ENCODE peak calls at places on chromosomes 12 and 14, in four cellular contexts. One of them, this sample, is unnamed.

GRCh38 chr12:49793620-49794019 is 34.6 kb downstream of the NCKAP5L start:
- DNase-seq in hepatocyte: no peak
- DNase-seq in tibial artery: no peak
- DNase-seq in choroid plexus epithelial cell: no peak
- DNase-seq in this sample: no peak

GRCh38 chr14:104460920-104461651 is 118.5 kb upstream of the C14orf180 start:
- DNase-seq in choroid plexus epithelial cell: no peak
- DNase-seq in hepatocyte: peak
- DNase-seq in tibial artery: no peak
- DNase-seq in this sample: peak

GRCh38 chr12:131211279-131211938 is 257.7 kb downstream of the ADGRD1 start:
- DNase-seq in choroid plexus epithelial cell: no peak
- DNase-seq in tibial artery: no peak
- DNase-seq in hepatocyte: no peak
- DNase-seq in this sample: no peak

GRCh38 chr12:62371661-62372060 is 95.0 kb upstream of the MON2 start:
- DNase-seq in choroid plexus epithelial cell: no peak
- DNase-seq in tibial artery: no peak
- DNase-seq in hepatocyte: no peak
- DNase-seq in this sample: no peak

GRCh38 chr14:50846171-50846880 is 15.4 kb upstream of the NIN start:
- DNase-seq in choroid plexus epithelial cell: peak
- DNase-seq in tibial artery: no peak
- DNase-seq in hepatocyte: peak
- DNase-seq in this sample: no peak

GRCh38 chr12:106149096-106149784 is 10.5 kb upstream of the NUAK1 start:
- DNase-seq in hepatocyte: peak
- DNase-seq in tibial artery: no peak
- DNase-seq in choroid plexus epithelial cell: peak
- DNase-seq in this sample: no peak

GRCh38 chr14:79111963-79112362 is 941.8 kb downstream of the NRXN3 start:
- DNase-seq in choroid plexus epithelial cell: no peak
- DNase-seq in tibial artery: no peak
- DNase-seq in hepatocyte: no peak
- DNase-seq in this sample: no peak

GRCh38 chr14:94628578-94628977 is 16.4 kb downstream of the SERPINA3 start:
- DNase-seq in hepatocyte: no peak
- DNase-seq in tibial artery: peak
- DNase-seq in choroid plexus epithelial cell: no peak
- DNase-seq in this sample: no peak

GRCh38 chr12:121209629-121210572 is at the start of gene P2RX4:
- DNase-seq in tibial artery: peak
- DNase-seq in hepatocyte: peak
- DNase-seq in choroid plexus epithelial cell: peak
- DNase-seq in this sample: peak

GRCh38 chr14:67820428-67820881 is 876 bp downstream of the RAD51B start:
- DNase-seq in tibial artery: no peak
- DNase-seq in choroid plexus epithelial cell: peak
- DNase-seq in hepatocyte: peak
- DNase-seq in this sample: no peak

GRCh38 chr12:109950625-109951024 is 45.5 kb downstream of the GIT2 start:
- DNase-seq in hepatocyte: no peak
- DNase-seq in choroid plexus epithelial cell: no peak
- DNase-seq in tibial artery: no peak
- DNase-seq in this sample: no peak

DNA sequence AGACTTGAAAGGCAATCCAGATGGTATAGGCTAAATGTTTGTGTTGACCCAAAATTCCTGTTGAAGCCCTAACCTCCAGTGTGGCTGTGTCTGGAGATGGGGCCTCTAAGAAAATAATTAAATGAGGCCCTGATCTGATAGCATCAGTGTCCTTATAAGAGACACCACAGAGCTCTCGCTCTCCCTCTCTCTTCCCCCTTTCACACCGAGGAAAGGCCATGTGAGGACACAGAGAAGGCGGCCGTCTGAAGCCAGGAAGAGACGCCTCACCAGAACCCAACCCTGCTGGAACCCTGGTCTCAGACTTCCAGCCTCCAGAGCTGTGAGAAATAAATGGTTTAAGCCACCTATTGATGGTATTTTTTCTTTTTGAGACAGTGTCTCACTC is 87.5 kb downstream of the SCARB1 start:
- DNase-seq in tibial artery: no peak
- DNase-seq in hepatocyte: no peak
- DNase-seq in choroid plexus epithelial cell: peak
- DNase-seq in this sample: no peak
- H3K4me3 ChIP-seq in tibial artery: no peak
- H3K4me3 ChIP-seq in hepatocyte: no peak
- H3K4me3 ChIP-seq in choroid plexus epithelial cell: no peak
- H3K4me3 ChIP-seq in this sample: no peak

GRCh38 chr12:82625523-82625922 is 61.2 kb upstream of the TMTC2 start:
- DNase-seq in choroid plexus epithelial cell: no peak
- DNase-seq in hepatocyte: no peak
- DNase-seq in tibial artery: no peak
- DNase-seq in this sample: no peak

DNA sequence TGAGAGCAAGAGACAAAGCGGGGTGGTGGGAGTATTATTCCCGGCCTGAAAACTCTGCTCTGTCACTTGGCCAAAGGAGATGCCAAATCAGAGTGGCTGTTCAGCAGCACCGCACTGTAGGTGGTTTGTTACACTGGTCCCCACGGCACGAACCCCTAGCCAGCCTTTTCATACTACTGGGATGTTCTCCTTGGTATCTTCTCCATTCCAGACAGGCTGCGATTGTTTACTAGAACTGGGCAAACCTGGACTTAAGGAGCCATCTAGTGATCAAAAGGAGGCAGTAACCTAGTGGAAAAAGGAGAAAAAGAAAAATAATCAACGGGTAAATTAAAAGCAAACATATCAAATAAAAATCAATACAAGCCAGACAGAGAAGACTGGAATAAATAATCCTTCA is 58.9 kb upstream of the TMTC2 start:
- DNase-seq in choroid plexus epithelial cell: peak
- DNase-seq in tibial artery: no peak
- DNase-seq in hepatocyte: peak
- DNase-seq in this sample: no peak
- TF ChIP-seq CTCF in choroid plexus epithelial cell: peak
- TF ChIP-seq CTCF in tibial artery: no peak
- TF ChIP-seq CTCF in hepatocyte: peak
- TF ChIP-seq CTCF in this sample: no peak

GRCh38 chr12:24848941-24849477 is 99.9 kb downstream of the BCAT1 start:
- DNase-seq in hepatocyte: no peak
- DNase-seq in tibial artery: no peak
- DNase-seq in choroid plexus epithelial cell: no peak
- DNase-seq in this sample: no peak
- H3K4me3 ChIP-seq in hepatocyte: no peak
- H3K4me3 ChIP-seq in tibial artery: no peak
- H3K4me3 ChIP-seq in choroid plexus epithelial cell: no peak
- H3K4me3 ChIP-seq in this sample: no peak

GRCh38 chr14:34875031-34875922 is at the start of gene BAZ1A:
- DNase-seq in hepatocyte: peak
- DNase-seq in choroid plexus epithelial cell: peak
- DNase-seq in tibial artery: peak
- DNase-seq in this sample: peak
- TF ChIP-seq CTCF in hepatocyte: peak
- TF ChIP-seq CTCF in choroid plexus epithelial cell: no peak
- TF ChIP-seq CTCF in tibial artery: peak
- TF ChIP-seq CTCF in this sample: no peak

DNA sequence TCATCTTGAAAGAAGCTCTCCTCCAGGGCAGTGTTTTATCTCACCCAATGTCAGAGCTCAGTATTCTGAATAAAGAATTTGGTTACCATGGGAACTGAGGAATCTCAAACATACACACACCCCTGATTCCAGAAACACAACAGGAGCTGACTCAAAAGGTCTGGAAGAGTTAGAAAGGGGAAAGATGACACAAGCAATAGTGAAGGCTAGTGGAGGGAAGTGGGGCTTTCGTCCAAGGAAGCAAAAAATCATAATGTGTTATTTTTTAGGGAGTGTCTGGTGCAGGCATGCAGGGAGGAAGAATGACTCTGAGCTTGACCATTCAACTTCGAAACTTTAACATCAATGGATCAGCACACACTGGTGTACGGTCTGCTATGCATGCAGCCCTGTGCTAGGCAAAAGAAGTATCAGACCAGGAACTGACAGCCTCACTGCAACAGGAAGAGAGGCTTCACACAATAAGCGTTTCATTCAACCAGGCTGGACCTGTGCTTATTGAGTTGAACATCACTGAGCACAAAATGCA is 20.3 kb downstream of the HEBP1 start:
- DNase-seq in choroid plexus epithelial cell: peak
- DNase-seq in hepatocyte: peak
- DNase-seq in tibial artery: no peak
- DNase-seq in this sample: no peak
- H3K4me3 ChIP-seq in choroid plexus epithelial cell: no peak
- H3K4me3 ChIP-seq in hepatocyte: no peak
- H3K4me3 ChIP-seq in tibial artery: no peak
- H3K4me3 ChIP-seq in this sample: no peak

DNA sequence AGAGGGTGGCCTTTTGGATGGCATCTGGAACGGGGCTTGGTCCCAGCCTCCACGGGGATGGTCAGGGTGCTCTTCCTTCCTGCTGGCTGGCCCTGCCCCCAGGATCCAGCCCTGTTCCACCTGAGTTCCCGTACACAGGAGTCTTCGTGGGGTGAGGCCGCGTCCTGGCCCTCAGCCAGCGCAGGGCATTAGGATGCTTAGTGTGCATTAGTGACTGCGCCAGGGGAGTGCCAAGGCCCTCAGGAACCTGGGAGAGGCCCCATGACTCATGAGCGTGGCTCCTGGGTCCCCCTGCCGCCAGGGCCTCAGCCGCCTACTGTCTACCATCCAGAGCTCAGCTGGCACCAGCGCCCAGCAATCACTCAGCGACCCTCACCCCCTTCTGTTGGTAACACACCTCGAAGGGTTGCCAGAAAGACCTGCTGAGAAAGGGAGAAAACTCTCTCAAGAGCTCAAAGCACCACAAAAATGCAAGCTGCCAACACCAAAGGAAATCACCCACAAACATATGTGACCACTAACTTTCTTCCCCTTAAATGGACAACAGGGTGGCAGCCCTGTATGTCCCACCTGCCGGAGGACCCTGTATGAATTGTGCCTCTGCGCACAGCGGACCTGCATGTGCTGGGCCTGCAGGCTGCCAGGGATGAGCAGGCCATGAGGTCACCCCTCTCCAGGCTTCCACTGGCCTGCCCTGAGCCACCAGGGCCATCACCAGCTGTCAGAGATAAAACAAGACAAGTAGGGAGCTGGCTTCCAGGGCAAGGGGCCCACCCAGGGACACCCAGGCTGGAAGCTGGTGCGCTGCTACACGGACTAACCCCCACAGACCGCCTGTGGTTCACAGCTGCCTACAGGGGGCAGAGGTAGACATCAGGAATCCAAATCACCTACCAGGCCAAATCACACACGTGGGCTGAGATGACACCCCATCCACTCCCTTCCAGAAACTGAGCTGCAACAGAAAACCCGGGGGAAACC is 28.7 kb downstream of the CCDC85C start:
- DNase-seq in tibial artery: no peak
- DNase-seq in hepatocyte: no peak
- DNase-seq in choroid plexus epithelial cell: no peak
- DNase-seq in this sample: no peak
- TF ChIP-seq CTCF in tibial artery: no peak
- TF ChIP-seq CTCF in hepatocyte: peak
- TF ChIP-seq CTCF in choroid plexus epithelial cell: peak
- TF ChIP-seq CTCF in this sample: no peak

DNA sequence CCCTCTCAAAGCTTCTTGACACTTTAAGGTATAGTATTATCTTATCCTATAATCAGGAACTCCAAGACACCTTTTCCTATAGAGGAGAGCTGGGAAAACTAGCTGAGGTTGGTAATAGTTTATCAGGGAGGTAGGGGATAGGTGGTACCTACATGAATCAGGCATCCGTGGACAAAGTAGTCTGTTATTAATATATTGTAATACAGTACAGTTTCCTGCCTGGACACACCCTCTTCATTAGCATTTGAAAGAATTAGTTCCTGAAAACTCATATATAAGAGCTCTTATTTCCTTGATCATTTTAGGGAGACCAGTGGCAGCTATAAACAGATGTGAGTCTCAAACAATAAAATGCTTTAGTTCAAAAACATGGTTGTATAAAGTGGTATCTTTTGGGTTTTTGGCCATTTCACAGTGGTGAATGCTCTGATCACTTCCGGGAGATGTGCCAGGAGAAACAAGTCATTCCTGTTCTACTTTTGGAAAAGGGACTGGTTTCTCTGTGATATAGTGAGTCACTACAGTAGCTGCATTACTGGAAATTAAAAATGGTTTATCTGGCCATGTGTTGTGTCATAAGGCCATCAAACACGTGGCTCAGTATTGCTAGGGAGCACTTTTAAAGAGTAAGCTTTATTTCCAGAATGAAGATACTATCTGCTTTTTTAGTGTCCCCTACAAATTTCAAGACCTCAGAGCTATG is 98.1 kb downstream of the KLRB1 start:
- DNase-seq in hepatocyte: no peak
- DNase-seq in tibial artery: no peak
- DNase-seq in choroid plexus epithelial cell: peak
- DNase-seq in this sample: no peak
- H3K4me3 ChIP-seq in hepatocyte: no peak
- H3K4me3 ChIP-seq in tibial artery: no peak
- H3K4me3 ChIP-seq in choroid plexus epithelial cell: no peak
- H3K4me3 ChIP-seq in this sample: no peak

DNA sequence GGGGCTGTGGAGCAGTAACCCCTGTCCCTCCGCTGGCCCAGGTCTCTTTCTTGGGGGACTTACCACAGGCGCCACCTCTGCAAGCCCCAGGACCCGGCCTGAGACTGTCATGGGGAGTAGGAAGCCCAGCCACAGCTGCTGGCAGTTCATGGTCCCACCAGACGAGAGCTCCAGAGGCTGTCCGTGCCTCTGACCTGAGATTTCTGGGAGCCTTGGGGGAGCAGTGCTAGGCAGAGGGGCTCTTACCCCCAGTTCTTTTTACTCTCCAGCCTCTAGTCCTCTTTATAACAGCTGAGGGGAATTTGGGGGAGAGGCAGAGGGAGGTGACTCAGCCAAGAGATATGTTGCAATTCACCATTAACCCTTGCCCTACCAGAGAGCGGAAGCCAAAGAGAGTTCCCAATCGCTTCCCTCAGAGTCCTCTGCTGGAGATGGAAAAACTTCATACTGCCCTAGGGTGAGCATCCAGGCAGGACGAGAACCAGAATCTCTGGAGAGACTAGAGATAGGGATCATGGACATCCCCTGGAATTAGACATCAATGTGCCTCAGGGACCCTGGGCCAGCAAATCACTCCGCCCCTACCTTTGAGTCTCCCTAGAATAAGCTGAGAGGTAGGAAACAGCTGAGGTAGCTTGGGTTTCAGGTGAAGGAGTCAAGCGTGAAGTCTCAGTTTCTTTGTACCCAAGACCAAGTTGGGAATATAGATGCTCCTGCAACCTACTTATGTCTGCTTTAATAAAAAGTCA is at the start of gene MMP19:
- DNase-seq in tibial artery: no peak
- DNase-seq in choroid plexus epithelial cell: peak
- DNase-seq in hepatocyte: peak
- DNase-seq in this sample: no peak
- TF ChIP-seq CTCF in tibial artery: no peak
- TF ChIP-seq CTCF in choroid plexus epithelial cell: peak
- TF ChIP-seq CTCF in hepatocyte: no peak
- TF ChIP-seq CTCF in this sample: no peak

GRCh38 chr14:77882098-77882497 is 82.2 kb downstream of the ADCK1 start:
- DNase-seq in tibial artery: no peak
- DNase-seq in choroid plexus epithelial cell: no peak
- DNase-seq in hepatocyte: peak
- DNase-seq in this sample: no peak
- H3K4me3 ChIP-seq in tibial artery: no peak
- H3K4me3 ChIP-seq in choroid plexus epithelial cell: no peak
- H3K4me3 ChIP-seq in hepatocyte: no peak
- H3K4me3 ChIP-seq in this sample: no peak

GRCh38 chr14:91354979-91355685 is 62.5 kb downstream of the CCDC88C start:
- DNase-seq in tibial artery: no peak
- DNase-seq in hepatocyte: no peak
- DNase-seq in choroid plexus epithelial cell: no peak
- DNase-seq in this sample: no peak
- TF ChIP-seq CTCF in tibial artery: no peak
- TF ChIP-seq CTCF in hepatocyte: peak
- TF ChIP-seq CTCF in choroid plexus epithelial cell: peak
- TF ChIP-seq CTCF in this sample: no peak

This sample was measured in coronary artery.